ENCODE peak calls at places on chromosomes 7 and 10, in seven cellular contexts. X, L, E, F, U, N and I are unnamed samples.

GRCh38 chr10:114151486-114151885 is 22.5 kb downstream of the CCDC186 start:
- DNase-seq in X (peak), L (peak), E (no peak), F (no peak), U (no peak), N (peak), I (peak)

GRCh38 chr10:29239569-29240472 is 49.0 kb upstream of the LYZL1 start:
- DNase-seq in X (no peak), L (peak), E (no peak), F (no peak), U (no peak), N (no peak), I (peak)

GRCh38 chr7:157016352-157017041 is 6.0 kb upstream of the MNX1 start:
- DNase-seq in X (no peak), L (no peak), E (no peak), F (no peak), U (no peak), N (no peak), I (no peak)

GRCh38 chr10:219731-220472 is 84.6 kb downstream of the ZMYND11 start:
- DNase-seq in X (no peak), L (no peak), E (no peak), F (no peak), U (no peak), N (no peak), I (no peak)

GRCh38 chr7:87435546-87435945 is 39.9 kb downstream of the ABCB4 start:
- DNase-seq in X (peak), L (no peak), E (no peak), F (no peak), U (no peak), N (no peak), I (no peak)

GRCh38 chr10:132788180-132788830 is 2.4 kb upstream of the NKX6-2 start:
- DNase-seq in X (peak), L (peak), E (no peak), F (no peak), U (no peak), N (no peak), I (no peak)

GRCh38 chr10:23204773-23205172 is 12.7 kb downstream of the PTF1A start:
- DNase-seq in X (no peak), L (no peak), E (no peak), F (no peak), U (no peak), N (no peak), I (no peak)

GRCh38 chr10:63627881-63628296 is 106.7 kb downstream of the REEP3 start:
- DNase-seq in X (no peak), L (no peak), E (no peak), F (no peak), U (no peak), N (no peak), I (no peak)

GRCh38 chr10:84296071-84296981 is 32.1 kb upstream of the CCSER2 start:
- DNase-seq in X (peak), L (peak), E (no peak), F (no peak), U (no peak), N (no peak), I (peak)

GRCh38 chr7:126689037-126689436 is 563.7 kb downstream of the GRM8 start:
- DNase-seq in X (peak), L (no peak), E (no peak), F (no peak), U (no peak), N (no peak), I (no peak)

GRCh38 chr7:31102151-31102972 is 50.3 kb downstream of the ADCYAP1R1 start:
- DNase-seq in X (no peak), L (no peak), E (peak), F (no peak), U (no peak), N (no peak), I (no peak)

GRCh38 chr7:51009716-51010496 is 227.2 kb upstream of the GRB10 start:
- DNase-seq in X (peak), L (peak), E (no peak), F (peak), U (no peak), N (no peak), I (peak)

GRCh38 chr10:118752401-118752800 is 2.4 kb downstream of the CACUL1 start:
- DNase-seq in X (no peak), L (no peak), E (no peak), F (no peak), U (no peak), N (no peak), I (no peak)

GRCh38 chr10:110323503-110323902 is 18.8 kb upstream of the SMNDC1 start:
- DNase-seq in X (peak), L (peak), E (no peak), F (no peak), U (no peak), N (peak), I (peak)

GRCh38 chr7:94041529-94041928 is 37.4 kb upstream of the BET1 start:
- DNase-seq in X (peak), L (peak), E (no peak), F (no peak), U (no peak), N (no peak), I (peak)

GRCh38 chr7:40680657-40681056 is 545.9 kb downstream of the SUGCT start:
- DNase-seq in X (no peak), L (peak), E (no peak), F (no peak), U (no peak), N (no peak), I (peak)

GRCh38 chr7:67625257-67625713 is 628.7 kb downstream of the TYW1 start:
- DNase-seq in X (peak), L (peak), E (peak), F (peak), U (no peak), N (no peak), I (peak)

GRCh38 chr7:84025332-84025927 is 169.2 kb downstream of the SEMA3A start:
- DNase-seq in X (peak), L (peak), E (no peak), F (no peak), U (no peak), N (peak), I (peak)

GRCh38 chr7:30166155-30166840 is 31.5 kb downstream of the MTURN start:
- DNase-seq in X (no peak), L (no peak), E (no peak), F (no peak), U (no peak), N (no peak), I (no peak)

GRCh38 chr7:75870557-75870956 is 8.3 kb upstream of the RHBDD2 start:
- DNase-seq in X (no peak), L (no peak), E (no peak), F (no peak), U (no peak), N (no peak), I (no peak)

GRCh38 chr10:84075226-84076046 is 63.9 kb upstream of the GHITM start:
- DNase-seq in X (no peak), L (no peak), E (no peak), F (no peak), U (no peak), N (no peak), I (no peak)

GRCh38 chr7:106062521-106062931 is 49.6 kb downstream of the SYPL1 start:
- DNase-seq in X (no peak), L (no peak), E (no peak), F (no peak), U (no peak), N (no peak), I (no peak)

GRCh38 chr7:4479367-4480039 is 202.6 kb upstream of the FOXK1 start:
- DNase-seq in X (peak), L (peak), E (no peak), F (no peak), U (no peak), N (peak), I (no peak)

GRCh38 chr7:55206235-55207029 is 158.7 kb upstream of the LANCL2 start:
- DNase-seq in X (peak), L (no peak), E (no peak), F (no peak), U (no peak), N (no peak), I (no peak)

GRCh38 chr7:116497708-116498107 is 1.8 kb upstream of the CAV2 start:
- DNase-seq in X (no peak), L (no peak), E (no peak), F (no peak), U (no peak), N (no peak), I (no peak)

GRCh38 chr7:90411510-90411909 is 8.2 kb downstream of the CLDN12 start:
- DNase-seq in X (peak), L (no peak), E (no peak), F (no peak), U (no peak), N (no peak), I (no peak)

GRCh38 chr7:45026984-45027773 is 27.2 kb downstream of the CCM2 start:
- DNase-seq in X (peak), L (no peak), E (no peak), F (no peak), U (peak), N (peak), I (no peak)

GRCh38 chr7:100211342-100211780 is 8.4 kb upstream of the PVRIG start:
- DNase-seq in X (no peak), L (no peak), E (no peak), F (peak), U (peak), N (no peak), I (no peak)

GRCh38 chr10:18214692-18215563 is 74.7 kb downstream of the CACNB2 start:
- DNase-seq in X (peak), L (peak), E (no peak), F (no peak), U (no peak), N (no peak), I (peak)

DNA sequence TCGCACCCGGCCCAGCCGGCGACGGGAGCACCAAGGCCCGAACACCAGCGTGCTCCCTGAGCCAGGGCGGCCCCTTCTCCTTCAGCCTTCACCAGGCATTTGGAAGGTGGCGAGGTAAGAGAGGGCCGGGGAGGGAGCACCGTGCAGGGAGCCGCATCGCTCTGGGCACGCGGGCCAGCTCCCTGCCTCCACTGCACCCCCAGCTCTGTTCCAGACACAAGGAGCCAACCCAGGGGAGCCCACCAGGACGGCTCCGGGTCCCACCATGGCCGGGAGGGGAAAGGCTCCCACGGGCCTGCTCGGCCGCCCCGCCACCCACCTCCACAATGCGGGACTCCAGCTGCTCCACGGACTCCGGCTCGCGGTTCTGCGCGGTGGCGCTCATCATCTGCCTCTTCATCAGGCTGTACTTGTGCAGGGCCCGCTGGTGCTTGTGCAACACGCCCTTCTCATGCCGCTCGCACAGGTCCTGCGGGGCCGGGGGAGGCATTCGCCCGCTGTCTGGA is 15.1 kb downstream of the NUDT1 start:
- DNase-seq in X (no peak), L (no peak), E (no peak), F (no peak), U (no peak), N (no peak), I (no peak)
- H3K4me3 ChIP-seq in X (no peak), L (no peak), E (no peak), F (no peak), U (no peak), N (no peak), I (no peak)

GRCh38 chr10:79066460-79067240 is 2.1 kb upstream of the ZMIZ1 start:
- DNase-seq in X (no peak), L (peak), E (no peak), F (no peak), U (no peak), N (peak), I (peak)

GRCh38 chr10:79068562-79069324 is at the start of gene ZMIZ1:
- DNase-seq in X (peak), L (peak), E (peak), F (peak), U (peak), N (peak), I (peak)

GRCh38 chr10:79065853-79066252 is 2.9 kb upstream of the ZMIZ1 start:
- DNase-seq in X (no peak), L (no peak), E (no peak), F (peak), U (no peak), N (no peak), I (no peak)

GRCh38 chr10:79068203-79068561 is 584 bp upstream of the ZMIZ1 start:
- DNase-seq in X (no peak), L (peak), E (no peak), F (no peak), U (no peak), N (no peak), I (no peak)

GRCh38 chr10:79067241-79068202 is 1.2 kb upstream of the ZMIZ1 start:
- DNase-seq in X (peak), L (peak), E (peak), F (peak), U (peak), N (no peak), I (peak)
- TF ChIP-seq CTCF in X (peak), L (no peak), E (no peak), F (no peak), U (no peak), N (no peak), I (peak)

DNA sequence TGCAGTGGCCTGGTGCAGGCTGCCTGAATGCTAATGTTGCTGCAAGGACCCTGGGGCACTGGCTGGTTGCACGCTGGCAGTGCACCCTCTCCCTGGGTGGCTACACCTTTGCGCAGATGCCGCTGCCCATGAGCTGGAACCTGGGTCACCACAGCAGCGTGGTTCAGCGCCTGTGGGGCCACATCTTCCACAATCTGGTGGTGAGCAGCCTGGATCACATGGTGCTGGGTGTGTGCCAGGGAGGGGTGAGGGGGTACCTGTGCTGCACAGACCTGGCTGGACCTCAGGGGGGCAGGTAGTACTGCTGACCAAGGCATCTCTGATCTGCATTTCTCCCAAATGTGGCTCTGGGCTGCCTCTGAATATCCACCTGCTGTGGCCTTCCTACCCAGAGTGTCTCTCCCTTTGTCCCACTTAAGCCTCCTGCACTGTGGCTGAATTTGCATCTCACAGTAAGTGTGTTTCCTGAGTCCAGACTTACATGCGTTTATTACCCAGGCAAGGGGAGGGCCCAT is 19.9 kb downstream of the IMPDH1 start:
- DNase-seq in X (no peak), L (no peak), E (peak), F (no peak), U (no peak), N (no peak), I (no peak)
- H3K4me3 ChIP-seq in X (no peak), L (no peak), E (no peak), F (no peak), U (no peak), N (no peak), I (no peak)

GRCh38 chr7:28754027-28754426 is 204.1 kb downstream of the TRIL start:
- DNase-seq in X (peak), L (peak), E (no peak), F (no peak), U (no peak), N (no peak), I (peak)
- TF ChIP-seq CTCF in X (peak), L (no peak), E (no peak), F (no peak), U (no peak), N (no peak), I (peak)

DNA sequence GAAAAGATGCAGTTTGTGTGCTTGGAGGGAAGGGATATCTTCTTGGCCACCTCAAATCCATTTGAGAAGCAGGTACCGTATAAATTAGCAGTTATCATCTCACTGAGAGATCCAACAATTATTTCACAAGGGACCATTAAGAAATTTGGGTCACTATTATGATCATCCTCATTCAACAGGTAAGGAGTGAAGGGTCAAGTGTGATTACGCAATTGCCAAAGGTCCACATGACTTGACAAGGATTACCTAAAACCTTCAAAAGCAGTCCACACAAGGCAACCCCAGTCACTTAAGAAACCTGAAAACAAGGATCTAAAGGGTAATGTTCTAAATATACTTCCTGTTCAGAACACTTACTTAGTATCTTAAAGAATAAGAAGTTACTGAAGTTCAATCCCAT is 27.4 kb downstream of the CCDC6 start:
- DNase-seq in X (no peak), L (no peak), E (no peak), F (no peak), U (no peak), N (no peak), I (no peak)
- H3K4me3 ChIP-seq in X (no peak), L (no peak), E (no peak), F (no peak), U (no peak), N (no peak), I (no peak)

DNA sequence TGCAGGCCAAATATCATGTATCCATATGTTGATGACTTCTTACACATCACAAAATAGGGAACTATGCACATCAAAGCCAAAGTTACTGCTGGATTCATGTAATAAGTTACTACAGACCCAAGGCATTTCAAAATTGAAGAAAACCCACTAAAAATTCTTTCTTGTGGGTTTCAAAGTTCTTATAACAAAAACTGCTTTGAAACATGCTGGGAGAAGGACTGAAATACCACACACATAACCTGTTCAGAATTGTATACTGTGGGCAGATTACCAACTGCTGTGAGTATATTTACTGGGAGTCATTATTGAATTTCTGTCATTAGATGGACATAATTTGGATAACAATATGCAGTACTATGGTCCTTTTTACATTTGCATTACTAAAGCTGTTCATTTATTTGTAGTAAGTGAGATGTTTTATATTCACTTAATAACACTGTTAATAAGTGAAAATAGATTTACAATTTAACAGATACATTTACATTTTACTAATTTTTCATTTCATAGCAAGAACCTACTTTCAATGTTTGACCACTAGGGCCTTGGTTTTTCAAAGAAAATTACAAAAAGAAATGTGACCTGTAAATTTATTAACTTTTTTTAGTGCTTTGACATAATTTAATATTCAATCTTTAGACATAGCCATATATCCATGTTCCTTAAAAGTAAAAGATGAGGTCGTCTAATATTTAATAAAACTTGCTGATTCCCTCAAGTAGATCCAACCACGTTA is 132.6 kb downstream of the MAGI2 start:
- DNase-seq in X (peak), L (no peak), E (no peak), F (no peak), U (no peak), N (no peak), I (no peak)
- TF ChIP-seq CTCF in X (no peak), L (no peak), E (no peak), F (no peak), U (no peak), N (no peak), I (no peak)

GRCh38 chr10:112953760-112954159 is 3.7 kb downstream of the TCF7L2 start:
- DNase-seq in X (peak), L (peak), E (no peak), F (no peak), U (no peak), N (no peak), I (peak)
- H3K4me3 ChIP-seq in X (peak), L (peak), E (peak), F (peak), U (no peak), N (peak), I (peak)

GRCh38 chr10:131107970-131108369 is 203.6 kb downstream of the TCERG1L start:
- DNase-seq in X (no peak), L (no peak), E (no peak), F (no peak), U (no peak), N (no peak), I (no peak)
- TF ChIP-seq CTCF in X (no peak), L (no peak), E (no peak), F (no peak), U (no peak), N (no peak), I (no peak)

GRCh38 chr10:99533496-99534455 is 1.0 kb downstream of the NKX2-3 start:
- DNase-seq in X (no peak), L (no peak), E (no peak), F (no peak), U (no peak), N (no peak), I (no peak)

GRCh38 chr10:99536400-99537254 is 3.9 kb downstream of the NKX2-3 start:
- DNase-seq in X (no peak), L (no peak), E (no peak), F (no peak), U (no peak), N (no peak), I (no peak)

GRCh38 chr10:99534456-99534938 is 1.8 kb downstream of the NKX2-3 start:
- DNase-seq in X (no peak), L (no peak), E (no peak), F (no peak), U (no peak), N (no peak), I (no peak)

GRCh38 chr10:99535764-99536399 is 3.1 kb downstream of the NKX2-3 start:
- DNase-seq in X (no peak), L (no peak), E (no peak), F (no peak), U (no peak), N (no peak), I (no peak)

GRCh38 chr10:99534939-99535763 is 2.4 kb downstream of the NKX2-3 start:
- DNase-seq in X (no peak), L (peak), E (no peak), F (no peak), U (no peak), N (no peak), I (no peak)
- H3K4me3 ChIP-seq in X (no peak), L (no peak), E (peak), F (peak), U (no peak), N (peak), I (peak)